ENCODE peak calls at places on chromosomes 4 and X, in five cellular contexts. Q is aorta, K is thoracic aorta, I is GM23248, A is spleen. Y is an unnamed sample. For H3K4me1 and H3K27me3, the result is how much of the 10 kb centered on the place peaks cover.

GRCh38 chr4:86891785-86892638 is at the start of gene C4orf36:
- DNase-seq in I (peak), K (no peak), Q (peak), A (peak), Y (peak)

GRCh38 chrX:48897157-48897620 is 379 bp downstream of the TIMM17B start:
- DNase-seq in I (peak), A (peak), K (no peak), Q (peak), Y (peak)

GRCh38 chr4:187167126-187167525 is 443.5 kb upstream of the FAT1 start:
- DNase-seq in Q (no peak), A (no peak), I (no peak), K (no peak), Y (no peak)

GRCh38 chr4:124768596-124768995 is 56.1 kb upstream of the ANKRD50 start:
- DNase-seq in A (no peak), K (no peak), I (peak), Q (no peak), Y (no peak)

GRCh38 chr4:4440333-4441061 is 53.6 kb downstream of the NSG1 start:
- DNase-seq in K (no peak), Q (no peak), I (no peak), A (no peak), Y (no peak)

GRCh38 chrX:136868283-136869055 is 12.1 kb downstream of the RBMX start:
- DNase-seq in K (no peak), Q (no peak), A (no peak), I (no peak), Y (no peak)

GRCh38 chr4:165874799-165875371 is 1.8 kb downstream of the TLL1 start:
- DNase-seq in I (no peak), Q (no peak), K (no peak), A (peak), Y (no peak)

GRCh38 chr4:8278421-8279287 is 9.1 kb downstream of the HTRA3 start:
- DNase-seq in K (no peak), I (peak), A (peak), Q (peak), Y (peak)

GRCh38 chr4:70705146-70705855 is 16.5 kb upstream of the RUFY3 start:
- DNase-seq in K (peak), Q (peak), I (peak), A (peak), Y (peak)

GRCh38 chrX:140431521-140431920 is 73.3 kb downstream of the SOX3 start:
- DNase-seq in Q (no peak), I (peak), A (no peak), K (no peak), Y (no peak)

GRCh38 chrX:2705036-2705435 is 13.9 kb downstream of the CD99 start:
- DNase-seq in A (peak), K (peak), I (peak), Q (no peak), Y (no peak)

GRCh38 chr4:121876976-121877773 is 6.9 kb upstream of the BBS7 start:
- DNase-seq in Q (no peak), I (no peak), A (no peak), K (no peak), Y (no peak)

GRCh38 chr4:28686618-28687017 is 1826.0 kb downstream of the STIM2 start:
- DNase-seq in K (no peak), A (peak), Q (no peak), I (peak), Y (no peak)

GRCh38 chrX:497201-497710 is 110.5 kb upstream of the PPP2R3B start:
- DNase-seq in K (no peak), A (peak), Q (no peak), I (no peak), Y (no peak)

GRCh38 chrX:49231333-49232000 is 1.7 kb downstream of the CACNA1F start:
- DNase-seq in K (no peak), I (no peak), A (no peak), Q (peak), Y (no peak)

GRCh38 chr4:6469898-6470501 is 2.4 kb downstream of the PPP2R2C start:
- DNase-seq in I (no peak), Q (no peak), A (peak), K (no peak), Y (peak)

GRCh38 chr4:63212075-63212474 is 1197.2 kb downstream of the TECRL start:
- DNase-seq in Q (no peak), A (no peak), I (no peak), K (no peak), Y (no peak)

DNA sequence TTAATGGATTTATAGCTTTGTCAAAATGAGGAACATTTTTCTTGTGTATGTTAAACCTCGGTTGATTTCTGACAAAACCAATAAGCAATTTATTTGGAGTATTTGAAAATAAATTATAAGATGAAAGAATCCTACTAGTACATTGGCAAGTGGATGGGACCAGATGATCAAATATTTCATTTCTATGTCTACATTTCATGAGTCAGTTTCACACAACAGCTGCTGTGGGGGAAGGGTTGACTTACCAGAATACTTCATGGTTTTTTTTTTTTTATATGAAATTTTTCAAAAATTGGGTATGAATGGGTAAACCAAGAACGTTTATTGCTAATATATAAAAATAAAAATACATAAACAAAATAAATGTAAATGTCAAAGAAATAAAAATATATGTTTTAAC is 39.4 kb downstream of the RAPGEF2 start:
- DNase-seq in Q (no peak), I (peak), A (no peak), K (no peak), Y (no peak)
- H3K4me1 ChIP-seq in Q (under half), I (under half), A (under half), K (under half), Y (under half)

DNA sequence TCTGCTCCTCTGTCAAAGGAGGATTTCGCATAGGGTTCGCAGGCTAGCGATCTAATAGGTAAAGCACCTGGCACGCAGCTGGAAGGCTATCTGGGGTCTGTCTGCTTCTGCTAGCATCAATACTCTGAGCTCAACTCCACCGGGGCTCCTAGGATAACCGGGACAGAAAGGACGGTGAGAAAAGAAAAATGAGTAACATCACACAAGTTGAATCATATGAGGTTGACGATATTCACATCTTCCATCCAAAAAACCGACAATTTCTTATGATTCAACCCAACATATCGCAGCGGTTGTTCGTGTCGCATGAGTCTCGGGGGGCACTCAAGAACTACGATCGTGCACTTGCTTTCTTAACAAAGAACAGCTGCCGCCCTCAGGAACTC is 1.8 kb downstream of the PROM1 start:
- DNase-seq in K (no peak), I (peak), A (no peak), Q (no peak), Y (no peak)
- H3K27me3 ChIP-seq in K (under half), I (half or more), A (under half), Q (under half), Y (under half)

GRCh38 chr4:147418206-147418605 is 62.7 kb upstream of the EDNRA start:
- DNase-seq in Q (no peak), A (no peak), I (no peak), K (no peak), Y (no peak)
- H3K4me3 ChIP-seq in Q (no peak), A (no peak), I (no peak), K (no peak), Y (no peak)

DNA sequence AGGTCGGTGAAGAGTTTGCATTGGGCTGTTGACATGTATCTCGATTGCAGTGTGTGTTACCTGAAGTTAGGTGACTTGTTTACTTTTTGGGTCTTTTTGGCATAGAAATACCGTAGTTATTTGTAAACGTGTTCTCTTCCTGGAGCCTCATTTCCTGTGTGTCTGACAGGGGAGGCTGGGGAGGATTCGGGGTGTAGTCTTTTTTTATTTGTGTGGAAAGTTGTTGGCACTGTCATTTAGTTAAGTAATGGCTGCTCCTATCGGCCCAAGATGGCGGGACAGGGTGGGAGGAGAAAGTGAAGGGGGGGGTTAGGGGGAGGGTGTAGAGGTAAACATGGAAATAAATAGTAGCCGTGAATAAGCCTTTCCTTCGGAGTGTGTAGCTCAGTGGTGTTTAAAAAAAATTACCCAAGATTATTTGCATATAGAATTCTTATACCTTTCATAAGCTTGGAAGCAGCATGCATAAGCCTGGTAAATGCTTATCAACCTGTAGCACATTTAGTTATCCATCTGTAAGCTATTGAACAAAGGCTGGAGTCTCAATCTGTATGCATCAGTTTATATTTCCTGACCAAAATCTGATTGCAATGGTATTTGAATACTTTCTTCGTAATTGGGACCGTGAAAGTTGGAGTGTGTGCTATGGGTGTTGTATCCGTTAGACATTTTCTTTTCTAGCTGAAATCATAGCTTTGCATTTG is 1.6 kb downstream of the KDM6A start:
- DNase-seq in A (no peak), Q (no peak), K (no peak), I (peak), Y (peak)
- H3K4me1 ChIP-seq in A (half or more), Q (under half), K (under half), I (under half), Y (under half)